ENCODE peak calls at places on chromosomes 16 and 17, in five cellular contexts. One of them, this sample, is unnamed.

GRCh38 chr17:6393368-6393952 is 41.5 kb downstream of the AIPL1 start:
- DNase-seq in spleen: no peak
- DNase-seq in GM23338: peak; percentile 36
- DNase-seq in breast epithelium: no peak
- DNase-seq in transverse colon: no peak
- DNase-seq in this sample: no peak

GRCh38 chr17:76329664-76330063 is 21.6 kb upstream of the QRICH2 start:
- DNase-seq in spleen: no peak
- DNase-seq in GM23338: no peak
- DNase-seq in breast epithelium: no peak
- DNase-seq in transverse colon: no peak
- DNase-seq in this sample: no peak

GRCh38 chr17:19371259-19372003 is 6.9 kb upstream of the MAPK7 start:
- DNase-seq in spleen: no peak
- DNase-seq in GM23338: no peak
- DNase-seq in breast epithelium: peak; percentile 19
- DNase-seq in transverse colon: no peak
- DNase-seq in this sample: peak; percentile 11

GRCh38 chr16:79810449-79811189 is 210.1 kb upstream of the MAF start:
- DNase-seq in spleen: no peak
- DNase-seq in GM23338: peak; percentile 48
- DNase-seq in breast epithelium: no peak
- DNase-seq in transverse colon: no peak
- DNase-seq in this sample: no peak

GRCh38 chr16:47480410-47480809 is 19.3 kb downstream of the PHKB start:
- DNase-seq in spleen: no peak
- DNase-seq in GM23338: no peak
- DNase-seq in breast epithelium: no peak
- DNase-seq in transverse colon: no peak
- DNase-seq in this sample: no peak

GRCh38 chr16:66324785-66325184 is 41.7 kb upstream of the CDH5 start:
- DNase-seq in spleen: no peak
- DNase-seq in GM23338: peak; percentile 72
- DNase-seq in breast epithelium: no peak
- DNase-seq in transverse colon: no peak
- DNase-seq in this sample: peak; percentile 18

GRCh38 chr17:78324391-78325075 is 35.3 kb downstream of the SOCS3 start:
- DNase-seq in spleen: no peak
- DNase-seq in GM23338: peak; percentile 71
- DNase-seq in breast epithelium: no peak
- DNase-seq in transverse colon: peak; percentile 60
- DNase-seq in this sample: peak; percentile 79

GRCh38 chr17:83156408-83156807 is 77.0 kb downstream of the METRNL start:
- DNase-seq in spleen: peak; percentile 25
- DNase-seq in GM23338: no peak
- DNase-seq in breast epithelium: no peak
- DNase-seq in transverse colon: no peak
- DNase-seq in this sample: no peak

GRCh38 chr17:27531469-27531948 is 75.3 kb downstream of the KSR1 start:
- DNase-seq in spleen: no peak
- DNase-seq in GM23338: no peak
- DNase-seq in breast epithelium: no peak
- DNase-seq in transverse colon: no peak
- DNase-seq in this sample: no peak

GRCh38 chr16:52271088-52271487 is 275.9 kb downstream of the TOX3 start:
- DNase-seq in spleen: no peak
- DNase-seq in GM23338: peak; percentile 19
- DNase-seq in breast epithelium: no peak
- DNase-seq in transverse colon: no peak
- DNase-seq in this sample: no peak

DNA sequence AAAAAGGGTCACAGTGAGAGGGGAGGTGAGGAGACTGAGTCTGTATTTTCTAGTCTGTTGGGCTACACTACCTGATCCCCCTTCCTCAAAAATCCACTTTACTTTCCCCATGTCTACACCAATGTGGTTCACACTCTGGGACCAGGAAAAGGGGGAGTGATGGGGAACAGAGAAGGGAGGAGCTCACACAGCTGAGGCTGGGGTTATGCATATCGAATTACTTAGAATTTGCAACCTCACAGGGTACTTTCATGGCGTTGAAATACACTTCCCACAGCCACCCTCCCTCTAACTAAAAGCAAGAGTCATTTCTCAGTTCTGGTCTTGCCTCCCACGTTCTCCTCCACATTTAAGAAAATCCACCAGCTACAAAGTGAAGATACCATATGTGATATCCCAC is 14.1 kb downstream of the MAPT start:
- DNase-seq in spleen: no peak
- DNase-seq in GM23338: peak; percentile 34
- DNase-seq in breast epithelium: no peak
- DNase-seq in transverse colon: no peak
- DNase-seq in this sample: no peak
- H3K4me3 ChIP-seq in spleen: no peak overlapping the region
- H3K4me3 ChIP-seq in GM23338: no peak overlapping the region
- H3K4me3 ChIP-seq in breast epithelium: no peak overlapping the region
- H3K4me3 ChIP-seq in transverse colon: no peak overlapping the region
- H3K4me3 ChIP-seq in this sample: no peak overlapping the region

GRCh38 chr16:73817500-73817899 is 479.1 kb upstream of the PSMD7 start:
- DNase-seq in spleen: no peak
- DNase-seq in GM23338: no peak
- DNase-seq in breast epithelium: no peak
- DNase-seq in transverse colon: no peak
- DNase-seq in this sample: no peak

GRCh38 chr16:73813523-73813922 is 483.1 kb upstream of the PSMD7 start:
- DNase-seq in spleen: no peak
- DNase-seq in GM23338: no peak
- DNase-seq in breast epithelium: no peak
- DNase-seq in transverse colon: no peak
- DNase-seq in this sample: no peak
- TF ChIP-seq POLR2AphosphoS5 in spleen: no peak
- TF ChIP-seq POLR2AphosphoS5 in GM23338: no peak
- TF ChIP-seq POLR2AphosphoS5 in breast epithelium: no peak
- TF ChIP-seq POLR2AphosphoS5 in transverse colon: no peak
- TF ChIP-seq POLR2AphosphoS5 in this sample: no peak

GRCh38 chr17:37744961-37745800 is at the start of gene HNF1B:
- DNase-seq in spleen: peak; percentile 81
- DNase-seq in GM23338: peak; percentile 83
- DNase-seq in breast epithelium: no peak
- DNase-seq in transverse colon: peak; percentile 73
- DNase-seq in this sample: no peak
- H3K4me3 ChIP-seq in spleen: peak within 1 kb of the TSS; percentile 34
- H3K4me3 ChIP-seq in GM23338: peak within 1 kb of the TSS; percentile 78
- H3K4me3 ChIP-seq in breast epithelium: no peak within 1 kb of the TSS
- H3K4me3 ChIP-seq in transverse colon: peak within 1 kb of the TSS; percentile 17
- H3K4me3 ChIP-seq in this sample: no peak within 1 kb of the TSS

GRCh38 chr16:24645739-24646645 is 83.5 kb upstream of the TNRC6A start:
- DNase-seq in spleen: no peak
- DNase-seq in GM23338: no peak
- DNase-seq in breast epithelium: no peak
- DNase-seq in transverse colon: no peak
- DNase-seq in this sample: no peak
- TF ChIP-seq POLR2AphosphoS5 in spleen: no peak
- TF ChIP-seq POLR2AphosphoS5 in GM23338: no peak
- TF ChIP-seq POLR2AphosphoS5 in breast epithelium: no peak
- TF ChIP-seq POLR2AphosphoS5 in transverse colon: peak; percentile 76
- TF ChIP-seq POLR2AphosphoS5 in this sample: no peak

GRCh38 chr16:1403036-1403435 is 11.5 kb downstream of the UNKL start:
- DNase-seq in spleen: no peak
- DNase-seq in GM23338: no peak
- DNase-seq in breast epithelium: no peak
- DNase-seq in transverse colon: no peak
- DNase-seq in this sample: no peak

GRCh38 chr16:1412847-1413246 is 1.7 kb downstream of the UNKL start:
- DNase-seq in spleen: no peak
- DNase-seq in GM23338: no peak
- DNase-seq in breast epithelium: no peak
- DNase-seq in transverse colon: no peak
- DNase-seq in this sample: no peak

GRCh38 chr16:1403733-1404132 is 10.8 kb downstream of the UNKL start:
- DNase-seq in spleen: no peak
- DNase-seq in GM23338: no peak
- DNase-seq in breast epithelium: no peak
- DNase-seq in transverse colon: no peak
- DNase-seq in this sample: no peak

GRCh38 chr16:1408171-1408837 is 6.2 kb downstream of the UNKL start:
- DNase-seq in spleen: peak; percentile 98
- DNase-seq in GM23338: peak; percentile 93
- DNase-seq in breast epithelium: peak; percentile 95
- DNase-seq in transverse colon: peak; percentile 96
- DNase-seq in this sample: peak; percentile 89

GRCh38 chr16:1407749-1408148 is 6.8 kb downstream of the UNKL start:
- DNase-seq in spleen: no peak
- DNase-seq in GM23338: no peak
- DNase-seq in breast epithelium: no peak
- DNase-seq in transverse colon: no peak
- DNase-seq in this sample: no peak
- H3K4me3 ChIP-seq in spleen: peak overlapping the region; percentile 43
- H3K4me3 ChIP-seq in GM23338: peak overlapping the region; percentile 82
- H3K4me3 ChIP-seq in breast epithelium: peak overlapping the region; percentile 48
- H3K4me3 ChIP-seq in transverse colon: no peak overlapping the region
- H3K4me3 ChIP-seq in this sample: peak overlapping the region; percentile 7

GRCh38 chr17:42536048-42536371 is at the start of gene NAGLU:
- DNase-seq in spleen: peak; percentile 99
- DNase-seq in GM23338: peak; percentile 94
- DNase-seq in breast epithelium: peak; percentile 96
- DNase-seq in transverse colon: peak; percentile 97
- DNase-seq in this sample: peak; percentile 88
- TF ChIP-seq POLR2AphosphoS5 in spleen: peak; percentile 90
- TF ChIP-seq POLR2AphosphoS5 in GM23338: peak; percentile 66
- TF ChIP-seq POLR2AphosphoS5 in breast epithelium: peak; percentile 97
- TF ChIP-seq POLR2AphosphoS5 in transverse colon: peak; percentile 84
- TF ChIP-seq POLR2AphosphoS5 in this sample: peak; percentile 51

DNA sequence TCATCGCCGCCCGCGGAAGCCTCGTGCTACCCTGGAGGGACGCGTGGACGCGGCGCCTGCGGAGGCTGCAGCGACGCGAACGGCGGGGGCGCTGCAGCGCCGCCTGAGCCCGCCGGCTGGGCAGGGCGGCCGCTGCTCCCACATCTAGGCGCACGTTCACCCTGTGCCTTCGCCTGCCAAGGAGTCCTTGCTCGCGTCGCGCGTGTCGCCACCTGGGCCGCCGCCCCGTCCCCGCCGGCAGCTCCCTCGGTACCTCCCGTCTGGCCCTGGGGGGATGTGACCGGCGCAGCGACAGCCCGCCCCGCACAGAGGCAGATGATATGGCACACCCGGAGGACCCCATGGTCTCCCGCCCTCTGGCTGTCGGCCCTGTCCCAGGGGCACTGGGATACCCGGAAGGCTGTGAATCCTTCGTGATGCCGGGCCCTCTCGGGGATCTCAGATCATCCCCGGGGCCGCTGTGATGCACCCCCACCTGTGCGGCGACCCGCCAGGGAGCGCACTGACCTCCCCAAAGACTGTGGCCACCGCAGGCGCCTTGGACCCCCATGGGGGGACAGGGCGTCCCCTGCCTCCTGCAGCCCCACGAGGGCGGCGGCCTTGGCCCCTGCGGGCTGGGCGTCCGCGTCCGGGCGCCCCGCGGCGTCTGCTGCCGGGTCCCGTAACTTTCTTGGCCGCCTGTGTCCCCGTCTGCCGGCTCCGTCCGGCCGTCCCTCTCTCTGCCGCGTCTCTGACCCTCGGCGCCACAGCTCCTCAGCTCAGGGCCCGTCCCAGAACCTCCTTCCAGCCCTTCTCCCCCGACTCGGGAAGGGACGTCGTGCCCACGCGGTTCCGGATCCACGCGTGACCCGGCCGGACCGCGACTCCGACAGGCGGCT is 689 bp upstream of the TBC1D24 start:
- DNase-seq in spleen: peak; percentile 90
- DNase-seq in GM23338: peak; percentile 46
- DNase-seq in breast epithelium: no peak
- DNase-seq in transverse colon: peak; percentile 62
- DNase-seq in this sample: peak; percentile 58
- H3K4me3 ChIP-seq in spleen: peak overlapping the region; percentile 71
- H3K4me3 ChIP-seq in GM23338: peak overlapping the region; percentile 78
- H3K4me3 ChIP-seq in breast epithelium: peak overlapping the region; percentile 80
- H3K4me3 ChIP-seq in transverse colon: peak overlapping the region; percentile 72
- H3K4me3 ChIP-seq in this sample: peak overlapping the region; percentile 60

DNA sequence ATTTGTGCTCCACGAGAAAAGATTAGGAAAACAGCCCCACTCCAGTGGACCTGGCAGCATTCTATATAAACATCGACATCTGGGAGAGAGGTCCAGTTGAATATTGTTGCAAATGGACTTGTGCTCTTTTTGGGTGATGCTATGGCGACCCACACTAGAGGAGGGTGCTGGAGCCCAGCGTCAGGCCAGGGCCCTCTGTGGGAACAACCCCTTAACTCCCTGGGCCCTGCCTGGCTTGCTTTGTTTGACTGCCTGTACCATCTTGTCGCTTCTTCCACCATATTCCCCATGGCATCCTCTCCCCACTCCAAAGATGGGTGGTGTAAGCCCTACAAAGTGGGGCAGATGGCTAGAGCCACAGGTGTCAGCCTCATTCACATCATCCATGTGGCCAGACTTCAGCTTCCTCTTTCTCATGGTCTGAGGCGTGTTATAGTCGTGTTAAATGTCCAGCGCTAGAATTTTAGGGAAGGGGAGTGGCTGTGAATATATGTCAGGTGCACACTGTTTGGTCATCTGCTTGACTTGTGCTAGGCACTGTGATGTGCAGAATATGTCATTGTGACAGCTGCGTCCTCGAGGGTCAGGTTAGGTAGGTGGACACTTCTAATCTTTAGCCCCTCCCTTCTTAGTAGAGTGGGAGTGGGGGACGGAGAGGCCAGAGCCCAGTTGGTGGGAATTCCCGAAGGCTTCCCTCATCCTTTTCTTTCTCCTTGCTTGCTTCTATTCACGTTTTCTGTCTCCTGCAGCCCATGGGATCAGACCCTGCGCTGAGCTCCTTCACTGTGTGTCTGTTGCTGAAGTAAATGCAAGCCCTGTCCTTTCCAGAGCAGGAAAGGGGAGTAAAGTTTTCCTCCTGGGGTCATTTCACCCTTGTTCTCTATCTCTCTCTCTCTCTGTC is 49.8 kb downstream of the MPRIP start:
- DNase-seq in spleen: peak; percentile 17
- DNase-seq in GM23338: no peak
- DNase-seq in breast epithelium: no peak
- DNase-seq in transverse colon: no peak
- DNase-seq in this sample: peak; percentile 7
- TF ChIP-seq POLR2AphosphoS5 in spleen: no peak
- TF ChIP-seq POLR2AphosphoS5 in GM23338: no peak
- TF ChIP-seq POLR2AphosphoS5 in breast epithelium: no peak
- TF ChIP-seq POLR2AphosphoS5 in transverse colon: no peak
- TF ChIP-seq POLR2AphosphoS5 in this sample: no peak

This sample was measured in HL-60.